ENCODE peak calls at places on chromosome 4, in six cellular contexts. D is stimulated activated CD8-positive, alpha-beta memory T cell treated with anti-CD3 and anti-CD28 coated beads, Interleukin-15, amount 100 ng/mL, for 24 hours; B is RWPE1; Y is fibroblast of lung; Q is KBM-7; C is nucleus accumbens. R is an unnamed sample.

GRCh38 chr4:3077796-3078195 is 3.3 kb downstream of the HTT start:
- DNase-seq in D (no peak), B (no peak), Y (no peak), Q (peak), C (no peak), R (no peak)

GRCh38 chr4:107854326-107855030 is 29.7 kb downstream of the SGMS2 start:
- DNase-seq in D (no peak), B (peak), Y (peak), Q (no peak), C (no peak), R (no peak)

GRCh38 chr4:10066206-10066605 is 44.9 kb upstream of the SLC2A9 start:
- DNase-seq in D (no peak), B (no peak), Y (no peak), Q (no peak), C (no peak), R (peak)

GRCh38 chr4:41575207-41575606 is 37.2 kb downstream of the LIMCH1 start:
- DNase-seq in D (no peak), B (peak), Y (peak), Q (no peak), C (no peak), R (no peak)

GRCh38 chr4:148243837-148244236 is 198.4 kb downstream of the NR3C2 start:
- DNase-seq in D (no peak), B (no peak), Y (no peak), Q (no peak), C (no peak), R (no peak)

GRCh38 chr4:7487464-7487863 is 52.7 kb upstream of the PSAPL1 start:
- DNase-seq in D (no peak), B (no peak), Y (no peak), Q (no peak), C (no peak), R (no peak)

GRCh38 chr4:13700196-13701140 is 72.9 kb upstream of the BOD1L1 start:
- DNase-seq in D (no peak), B (no peak), Y (peak), Q (no peak), C (no peak), R (no peak)

GRCh38 chr4:122819708-122820449 is 6.8 kb upstream of the FGF2 start:
- DNase-seq in D (no peak), B (no peak), Y (peak), Q (no peak), C (no peak), R (no peak)

GRCh38 chr4:114839986-114840385 is 241.4 kb downstream of the UGT8 start:
- DNase-seq in D (no peak), B (no peak), Y (no peak), Q (no peak), C (no peak), R (no peak)

GRCh38 chr4:157994863-157995262 is 178.0 kb downstream of the GASK1B start:
- DNase-seq in D (no peak), B (no peak), Y (peak), Q (no peak), C (no peak), R (peak)

GRCh38 chr4:76659103-76659490 is 224.1 kb downstream of the SHROOM3 start:
- DNase-seq in D (no peak), B (no peak), Y (no peak), Q (no peak), C (no peak), R (no peak)

GRCh38 chr4:109332926-109333464 is 30.5 kb upstream of the COL25A1 start:
- DNase-seq in D (no peak), B (no peak), Y (no peak), Q (peak), C (no peak), R (no peak)

GRCh38 chr4:187414716-187415115 is 580.9 kb upstream of the ZFP42 start:
- DNase-seq in D (no peak), B (no peak), Y (peak), Q (no peak), C (no peak), R (no peak)

GRCh38 chr4:113026556-113026955 is 22.9 kb upstream of the ANK2 start:
- DNase-seq in D (no peak), B (no peak), Y (no peak), Q (no peak), C (no peak), R (no peak)

GRCh38 chr4:76765473-76766183 is 132.3 kb downstream of the SOWAHB start:
- DNase-seq in D (no peak), B (no peak), Y (peak), Q (no peak), C (no peak), R (no peak)

GRCh38 chr4:145871209-145871608 is 67.4 kb downstream of the ZNF827 start:
- DNase-seq in D (no peak), B (no peak), Y (no peak), Q (no peak), C (no peak), R (no peak)

GRCh38 chr4:138915725-138916124 is 99.9 kb upstream of the NOCT start:
- DNase-seq in D (no peak), B (no peak), Y (no peak), Q (no peak), C (no peak), R (no peak)

GRCh38 chr4:27009539-27009938 is 148.9 kb downstream of the STIM2 start:
- DNase-seq in D (no peak), B (no peak), Y (peak), Q (no peak), C (no peak), R (no peak)

GRCh38 chr4:123250843-123251242 is 145.8 kb upstream of the SPRY1 start:
- DNase-seq in D (no peak), B (no peak), Y (peak), Q (no peak), C (no peak), R (no peak)

GRCh38 chr4:6688879-6689505 is 4.7 kb upstream of the S100P start:
- DNase-seq in D (peak), B (peak), Y (peak), Q (peak), C (no peak), R (peak)

GRCh38 chr4:118955515-118955914 is 66.9 kb downstream of the SYNPO2 start:
- DNase-seq in D (no peak), B (no peak), Y (peak), Q (no peak), C (no peak), R (peak)

GRCh38 chr4:158315706-158316105 is 105.4 kb downstream of the TMEM144 start:
- DNase-seq in D (no peak), B (no peak), Y (peak), Q (no peak), C (no peak), R (no peak)

GRCh38 chr4:74157116-74157742 is 689 bp upstream of the MTHFD2L start:
- DNase-seq in D (no peak), B (peak), Y (peak), Q (no peak), C (no peak), R (peak)

GRCh38 chr4:56909083-56909981 is 1.6 kb downstream of the REST start:
- DNase-seq in D (no peak), B (peak), Y (peak), Q (peak), C (peak), R (peak)

GRCh38 chr4:151678048-151678853 is 82.6 kb downstream of the GATB start:
- DNase-seq in D (no peak), B (no peak), Y (no peak), Q (no peak), C (no peak), R (no peak)

GRCh38 chr4:83065268-83065667 is 30.3 kb downstream of the COPS4 start:
- DNase-seq in D (no peak), B (no peak), Y (no peak), Q (peak), C (no peak), R (no peak)

GRCh38 chr4:176271749-176272148 is 2.7 kb upstream of the ASB5 start:
- DNase-seq in D (no peak), B (no peak), Y (peak), Q (no peak), C (no peak), R (no peak)

GRCh38 chr4:16067515-16067914 is 16.3 kb downstream of the PROM1 start:
- DNase-seq in D (no peak), B (no peak), Y (no peak), Q (no peak), C (peak), R (peak)

GRCh38 chr4:161936625-161937133 is 227.1 kb downstream of the FSTL5 start:
- DNase-seq in D (no peak), B (peak), Y (peak), Q (no peak), C (no peak), R (no peak)

GRCh38 chr4:188400456-188400855 is 261.2 kb downstream of the TRIML1 start:
- DNase-seq in D (no peak), B (no peak), Y (no peak), Q (no peak), C (peak), R (peak)

GRCh38 chr4:166941629-166942028 is 292.7 kb downstream of the SPOCK3 start:
- DNase-seq in D (no peak), B (peak), Y (no peak), Q (no peak), C (no peak), R (no peak)

GRCh38 chr4:57094482-57095223 is 15.5 kb downstream of the IGFBP7 start:
- DNase-seq in D (no peak), B (no peak), Y (no peak), Q (no peak), C (no peak), R (no peak)